ENCODE peak calls at places on chromosomes 16 and 17, in nine cellular contexts. Y is heart right ventricle, N is thoracic aorta, Z is kidney epithelial cell, O is epithelial cell of esophagus, U is IMR-90, P is HCT116, W is AG10803, F is fibroblast of lung. J is an unnamed sample.

GRCh38 chr16:71441348-71441781 is 489 bp downstream of the TLE7 start:
- DNase-seq in W (no peak), Y (no peak), F (no peak), Z (no peak), N (no peak), P (no peak), O (no peak), U (no peak), J (no peak)

GRCh38 chr17:34370376-34370996 is 7.5 kb upstream of the CCL1 start:
- DNase-seq in N (no peak), F (no peak), U (no peak), P (no peak), Y (no peak), Z (no peak), O (no peak), W (no peak), J (no peak)

GRCh38 chr16:30985401-30986128 is 558 bp downstream of the HSD3B7 start:
- DNase-seq in P (peak; percentile 37), O (peak; percentile 73), Y (no peak), F (no peak), U (no peak), N (no peak), Z (no peak), W (peak; percentile 50), J (peak; percentile 84)

GRCh38 chr17:36824678-36825091 is 112.6 kb upstream of the LHX1 start:
- DNase-seq in P (no peak), U (no peak), O (peak; percentile 80), Z (no peak), Y (no peak), N (no peak), F (peak; percentile 3), W (peak; percentile 6), J (peak; percentile 25)

GRCh38 chr16:66402591-66403230 is 24.4 kb upstream of the BEAN1 start:
- DNase-seq in O (no peak), U (no peak), N (no peak), W (no peak), P (no peak), F (no peak), Z (no peak), Y (no peak), J (no peak)

GRCh38 chr17:49862781-49863331 is 15.0 kb upstream of the TAC4 start:
- DNase-seq in W (peak; percentile 21), Y (no peak), O (no peak), Z (no peak), F (no peak), U (no peak), N (no peak), P (no peak), J (no peak)

GRCh38 chr16:27787661-27788060 is 237.7 kb downstream of the KATNIP start:
- DNase-seq in Y (no peak), N (no peak), U (no peak), F (no peak), P (no peak), W (no peak), Z (no peak), O (no peak), J (no peak)

GRCh38 chr17:81890447-81891302 is 711 bp downstream of the ALYREF start:
- DNase-seq in Y (no peak), W (no peak), F (no peak), U (no peak), N (no peak), O (no peak), Z (no peak), P (no peak), J (no peak)

GRCh38 chr17:28849281-28849680 is 5.5 kb upstream of the ERAL1 start:
- DNase-seq in O (peak; percentile 18), Z (no peak), Y (no peak), N (no peak), W (no peak), U (no peak), F (peak; percentile 5), P (no peak), J (peak; percentile 8)

GRCh38 chr17:48592097-48592496 is 1.5 kb downstream of the HOXB5 start:
- DNase-seq in O (no peak), P (no peak), F (peak; percentile 28), N (no peak), Y (no peak), W (no peak), Z (no peak), U (peak; percentile 64), J (no peak)

GRCh38 chr17:73029941-73030340 is 62.5 kb downstream of the SLC39A11 start:
- DNase-seq in N (no peak), F (no peak), Y (no peak), W (no peak), O (no peak), U (no peak), Z (no peak), P (no peak), J (no peak)

GRCh38 chr17:48819466-48819865 is 2.4 kb upstream of the TTLL6 start:
- DNase-seq in N (no peak), Z (no peak), U (no peak), O (no peak), Y (no peak), F (no peak), P (no peak), W (no peak), J (no peak)

GRCh38 chr17:8458128-8458527 is 22.4 kb downstream of the NDEL1 start:
- DNase-seq in W (no peak), N (no peak), F (no peak), O (no peak), U (no peak), P (no peak), Z (no peak), Y (no peak), J (no peak)

GRCh38 chr17:27471321-27472269 is 15.3 kb downstream of the KSR1 start:
- DNase-seq in Y (no peak), P (peak; percentile 41), W (no peak), U (peak; percentile 41), Z (peak; percentile 89), O (peak; percentile 98), N (no peak), F (no peak), J (peak; percentile 21)

GRCh38 chr17:74682028-74682427 is 30.7 kb downstream of the CD300LF start:
- DNase-seq in U (no peak), Y (no peak), W (no peak), P (no peak), N (no peak), F (no peak), O (no peak), Z (no peak), J (no peak)

GRCh38 chr16:24539850-24540484 is 601 bp downstream of the RBBP6 start:
- DNase-seq in O (peak; percentile 54), F (peak; percentile 47), Y (peak; percentile 53), W (peak; percentile 58), Z (no peak), P (no peak), U (peak; percentile 19), N (no peak), J (no peak)

GRCh38 chr16:2308089-2308962 is 32.2 kb downstream of the ABCA3 start:
- DNase-seq in Y (no peak), F (no peak), U (no peak), O (no peak), W (no peak), N (no peak), P (no peak), Z (no peak), J (no peak)

GRCh38 chr16:84785843-84786538 is 33.8 kb upstream of the CRISPLD2 start:
- DNase-seq in F (peak; percentile 85), N (no peak), W (peak; percentile 43), O (peak; percentile 58), P (no peak), U (peak; percentile 70), Z (peak; percentile 12), Y (peak; percentile 40), J (no peak)

GRCh38 chr17:7352910-7353635 is 1.1 kb downstream of the KCTD11 start:
- DNase-seq in P (no peak), O (no peak), U (no peak), F (no peak), N (no peak), Z (no peak), W (no peak), Y (no peak), J (no peak)

GRCh38 chr17:43211123-43211479 is 574 bp upstream of the TMEM106A start:
- DNase-seq in F (no peak), W (no peak), O (no peak), P (no peak), Y (no peak), U (no peak), N (no peak), Z (no peak), J (no peak)
- H3K4me3 ChIP-seq in F (peak overlapping the region; percentile 59), W (peak overlapping the region; percentile 71), O (peak overlapping the region; percentile 13), P (peak overlapping the region; percentile 63), Y (no peak overlapping the region), U (peak overlapping the region; percentile 74), N (peak overlapping the region; percentile 72), Z (peak overlapping the region; percentile 48), J (peak overlapping the region; percentile 79)

DNA sequence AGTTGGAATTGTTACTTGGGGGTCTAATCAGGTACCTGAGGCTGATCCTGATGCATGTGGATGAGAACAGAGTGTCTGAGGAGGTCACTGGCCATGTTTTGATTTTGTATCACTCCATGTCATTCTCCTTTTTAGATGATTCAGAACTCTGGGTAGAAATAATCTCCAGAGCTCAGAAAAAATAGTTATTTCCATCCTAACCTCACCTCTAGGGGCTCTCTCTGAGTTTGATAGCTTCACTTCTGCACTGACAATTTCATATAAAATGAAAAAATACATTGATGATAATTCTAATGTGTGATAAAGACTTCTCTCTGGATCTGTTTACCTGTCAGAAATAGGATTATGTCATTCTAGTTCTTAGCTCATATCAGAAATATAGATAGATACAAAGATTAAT is 6.2 kb upstream of the KRT12 start:
- DNase-seq in N (no peak), W (no peak), P (no peak), Y (no peak), Z (no peak), U (no peak), O (no peak), F (no peak), J (no peak)
- TF ChIP-seq CTCF in N (no peak), W (no peak), P (no peak), Y (no peak), Z (peak; percentile 12), U (no peak), O (no peak), F (no peak), J (no peak)

GRCh38 chr17:78272181-78272913 is 40.9 kb downstream of the TMEM235 start:
- DNase-seq in Z (peak; percentile 86), W (no peak), Y (peak; percentile 55), U (peak; percentile 90), O (peak; percentile 97), F (peak; percentile 93), P (no peak), N (no peak), J (peak; percentile 79)
- H3K4me3 ChIP-seq in Z (no peak overlapping the region), W (no peak overlapping the region), Y (no peak overlapping the region), U (no peak overlapping the region), O (no peak overlapping the region), F (no peak overlapping the region), P (no peak overlapping the region), N (no peak overlapping the region), J (no peak overlapping the region)

DNA sequence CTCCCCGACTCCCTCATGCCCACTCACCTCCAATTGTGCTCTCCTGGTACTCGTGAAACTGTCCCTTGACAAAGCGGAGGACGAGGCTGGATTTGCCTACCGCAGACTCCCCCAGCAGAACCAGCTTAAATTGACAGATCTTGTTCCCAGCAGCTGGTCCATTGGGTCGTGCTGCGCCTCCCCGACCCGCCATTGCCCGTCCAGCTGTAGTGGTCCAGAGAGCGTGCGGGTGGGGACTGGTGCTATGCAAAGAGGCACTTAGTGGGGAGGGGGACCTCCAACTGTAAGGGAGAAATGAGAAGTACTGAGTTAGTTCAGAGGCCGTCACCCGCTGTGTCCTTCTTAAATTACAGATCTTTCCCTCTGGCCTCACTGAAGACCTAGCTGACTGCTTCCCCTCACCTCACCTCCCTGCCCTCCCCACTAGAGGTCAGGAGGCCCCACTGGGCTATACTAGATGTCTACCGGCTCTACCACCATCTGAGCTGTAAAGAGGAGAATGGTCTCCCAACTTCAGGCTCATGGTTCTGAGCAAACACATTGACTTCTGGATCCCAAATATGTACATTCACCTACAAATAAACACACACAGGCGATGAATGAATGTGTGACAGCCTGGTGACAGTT is 7.8 kb downstream of the HSPB9 start:
- DNase-seq in O (no peak), F (no peak), P (no peak), N (no peak), Y (no peak), W (no peak), U (no peak), Z (no peak), J (no peak)
- TF ChIP-seq CTCF in O (no peak), F (no peak), P (no peak), N (no peak), Y (no peak), W (no peak), U (no peak), Z (no peak), J (no peak)

J was measured in fibroblast of mammary gland.